ENCODE peak calls at places on chromosomes 2 and 18, in four cellular contexts. K is HCT116; E is A549; F is CD4-positive, alpha-beta T cell. U is an unnamed sample. For H3K9me3, the result is how much of the 10 kb centered on the place peaks cover.

GRCh38 chr2:18708203-18708602 is 118.8 kb upstream of the NT5C1B start:
- DNase-seq in K (no peak), E (no peak), F (no peak), U (no peak)

GRCh38 chr18:6660334-6660733 is 69.2 kb upstream of the ARHGAP28 start:
- DNase-seq in K (no peak), E (no peak), F (no peak), U (no peak)

GRCh38 chr2:70029814-70030409 is 57.4 kb upstream of the PCBP1 start:
- DNase-seq in K (no peak), E (no peak), F (no peak), U (no peak)

GRCh38 chr2:8893474-8893873 is 56.1 kb upstream of the KIDINS220 start:
- DNase-seq in K (no peak), E (no peak), F (no peak), U (no peak)

GRCh38 chr2:137287934-137288639 is 522.7 kb downstream of the THSD7B start:
- DNase-seq in K (no peak), E (no peak), F (no peak), U (no peak)

GRCh38 chr18:58208207-58208944 is 164.3 kb downstream of the NEDD4L start:
- DNase-seq in K (no peak), E (no peak), F (no peak), U (no peak)

GRCh38 chr2:136205615-136206014 is 87.7 kb upstream of the CXCR4 start:
- DNase-seq in K (no peak), E (no peak), F (no peak), U (no peak)

GRCh38 chr2:190696792-190697398 is 48.0 kb downstream of the NAB1 start:
- DNase-seq in K (no peak), E (no peak), F (no peak), U (no peak)

GRCh38 chr2:210617732-210618330 is 61.4 kb downstream of the CPS1 start:
- DNase-seq in K (peak), E (peak), F (no peak), U (no peak)

GRCh38 chr2:237564526-237565131 is 1.7 kb upstream of the PRLH start:
- DNase-seq in K (no peak), E (no peak), F (no peak), U (no peak)

GRCh38 chr2:80299672-80300071 is 4.9 kb downstream of the LRRTM1 start:
- DNase-seq in K (no peak), E (no peak), F (no peak), U (no peak)

GRCh38 chr18:25896178-25896780 is 194.1 kb downstream of the SS18 start:
- DNase-seq in K (peak), E (peak), F (no peak), U (no peak)

GRCh38 chr2:109615637-109616144 is 1.5 kb downstream of the SOWAHC start:
- DNase-seq in K (no peak), E (peak), F (no peak), U (no peak)

DNA sequence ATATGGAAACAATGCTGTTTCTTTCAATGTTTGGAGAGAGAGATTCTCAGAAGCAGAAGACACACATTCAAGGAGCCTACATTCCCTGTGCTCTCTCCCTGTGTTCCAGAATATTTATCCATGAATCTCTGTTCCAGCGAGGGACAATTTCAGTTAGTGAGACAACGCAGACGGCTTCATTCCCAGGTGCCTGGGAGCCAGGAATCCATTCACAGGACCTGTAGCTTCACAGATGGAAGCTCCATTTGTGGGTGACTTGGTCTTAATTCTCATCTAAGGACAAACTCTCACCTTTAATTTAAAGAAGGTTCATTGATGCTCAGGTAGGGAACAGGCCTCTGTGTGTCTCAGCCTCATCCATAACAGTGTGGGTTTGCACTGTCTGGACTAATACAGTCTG is 1156.6 kb downstream of the RPIA start:
- DNase-seq in K (no peak), E (no peak), F (no peak), U (no peak)
- H3K9me3 ChIP-seq in K (under half), E (under half), F (under half), U (under half)

GRCh38 chr2:125243074-125243473 is 1218.0 kb downstream of the CNTNAP5 start:
- DNase-seq in K (no peak), E (no peak), F (no peak), U (no peak)
- H3K9me3 ChIP-seq in K (under half), E (under half), F (under half), U (under half)

DNA sequence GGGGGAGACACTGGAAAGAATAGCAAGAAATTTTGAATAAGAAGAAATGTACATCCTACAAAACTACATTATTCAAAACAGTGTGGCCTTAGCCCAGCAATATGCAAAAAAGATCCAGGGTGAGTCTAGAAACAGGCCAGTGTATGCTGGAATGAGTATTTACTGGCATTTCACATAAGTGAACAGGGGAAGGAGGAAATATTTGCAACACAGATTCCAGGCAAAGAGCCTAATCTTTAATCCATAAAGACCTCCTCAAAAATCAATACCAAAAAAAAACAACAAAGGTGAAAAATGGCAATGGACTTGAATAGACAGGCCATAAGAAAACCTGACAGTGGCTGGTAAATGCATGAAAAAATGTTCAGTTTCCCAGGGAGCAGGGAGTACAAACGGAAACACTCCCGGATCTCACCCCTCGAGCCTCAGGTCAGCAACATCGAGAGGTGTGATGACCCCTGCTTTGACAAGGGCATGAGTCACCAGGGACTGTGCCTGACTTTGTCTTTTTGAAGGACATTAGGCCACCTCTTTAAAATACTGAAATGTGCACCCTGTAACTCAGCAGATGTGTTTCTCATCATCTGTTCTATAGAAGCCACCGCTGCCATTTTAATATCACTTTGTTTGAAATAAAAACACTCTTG is 12.7 kb upstream of the GPC1 start:
- DNase-seq in K (no peak), E (no peak), F (no peak), U (no peak)
- H3K9me3 ChIP-seq in K (under half), E (half or more), F (under half), U (under half)

GRCh38 chr2:44040365-44040764 is 44.6 kb upstream of the LRPPRC start:
- DNase-seq in K (no peak), E (no peak), F (no peak), U (no peak)

GRCh38 chr2:44033947-44034346 is 38.2 kb upstream of the LRPPRC start:
- DNase-seq in K (no peak), E (no peak), F (no peak), U (no peak)

GRCh38 chr2:44038277-44038676 is 42.5 kb upstream of the LRPPRC start:
- DNase-seq in K (no peak), E (no peak), F (no peak), U (no peak)
- H3K9me3 ChIP-seq in K (under half), E (under half), F (under half), U (under half)

GRCh38 chr18:78548261-78549058 is 431.2 kb upstream of the SALL3 start:
- DNase-seq in K (no peak), E (no peak), F (no peak), U (no peak)

GRCh38 chr18:78543201-78543725 is 436.4 kb upstream of the SALL3 start:
- DNase-seq in K (no peak), E (no peak), F (no peak), U (no peak)

GRCh38 chr18:78549971-78550370 is 429.6 kb upstream of the SALL3 start:
- DNase-seq in K (no peak), E (no peak), F (no peak), U (no peak)

GRCh38 chr18:78547817-78548216 is 431.8 kb upstream of the SALL3 start:
- DNase-seq in K (no peak), E (no peak), F (no peak), U (no peak)

DNA sequence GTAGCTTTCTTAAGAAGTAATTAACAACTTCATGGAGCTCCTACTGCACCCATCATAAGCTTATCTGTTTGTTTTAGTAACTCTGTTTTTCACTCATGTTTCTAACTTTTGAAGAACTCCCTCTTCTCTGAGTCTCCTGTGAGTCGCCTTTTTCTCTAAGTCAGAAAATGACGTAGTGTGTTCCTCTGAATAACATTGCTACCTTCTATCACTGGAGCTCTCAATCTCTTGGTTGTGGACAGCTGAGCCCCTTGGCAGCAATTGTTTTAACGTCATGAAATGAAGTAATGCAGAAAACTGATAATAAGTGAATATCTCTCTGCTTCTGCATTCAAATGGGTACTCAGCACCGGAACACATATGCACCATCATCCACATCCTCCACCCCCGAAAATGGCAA is 433.3 kb upstream of the SALL3 start:
- DNase-seq in K (no peak), E (no peak), F (no peak), U (no peak)
- H3K9me3 ChIP-seq in K (under half), E (under half), F (under half), U (under half)

GRCh38 chr18:36050479-36050878 is 16.9 kb downstream of the RPRD1A start:
- DNase-seq in K (no peak), E (no peak), F (no peak), U (no peak)

GRCh38 chr18:36046898-36047297 is 20.5 kb downstream of the RPRD1A start:
- DNase-seq in K (no peak), E (no peak), F (no peak), U (no peak)

GRCh38 chr18:36045241-36045999 is 21.9 kb downstream of the RPRD1A start:
- DNase-seq in K (no peak), E (no peak), F (no peak), U (no peak)

GRCh38 chr18:36051760-36052159 is 15.6 kb downstream of the RPRD1A start:
- DNase-seq in K (no peak), E (no peak), F (no peak), U (no peak)

GRCh38 chr18:36047521-36047920 is 19.8 kb downstream of the RPRD1A start:
- DNase-seq in K (no peak), E (no peak), F (no peak), U (no peak)
- H3K9me3 ChIP-seq in K (under half), E (under half), F (under half), U (under half)

U was measured in T-helper 17 cell.